ENCODE peak calls at places on chromosomes 3 and 15, in five cellular contexts. U is transverse colon, G is Caco-2, I is neuronal stem cell, T is breast epithelium. V is an unnamed sample.

GRCh38 chr3:143480306-143480852 is 360.8 kb downstream of the CHST2 start:
- DNase-seq in T (no peak), I (no peak), G (no peak), U (no peak), V (no peak)

GRCh38 chr15:61655881-61656280 is 404.4 kb downstream of the VPS13C start:
- DNase-seq in G (no peak), U (no peak), T (no peak), I (no peak), V (peak; percentile 36)

GRCh38 chr3:136753112-136753939 is 1.1 kb upstream of the STAG1 start:
- DNase-seq in T (no peak), G (no peak), I (no peak), U (no peak), V (no peak)

GRCh38 chr15:29403778-29404177 is 134.2 kb upstream of the NSMCE3 start:
- DNase-seq in G (no peak), U (no peak), I (no peak), T (no peak), V (no peak)

GRCh38 chr3:13846238-13846637 is 33.6 kb downstream of the WNT7A start:
- DNase-seq in I (no peak), T (no peak), G (no peak), U (no peak), V (no peak)

GRCh38 chr3:168961271-168961670 is 702.2 kb downstream of the MECOM start:
- DNase-seq in U (no peak), T (no peak), G (no peak), I (no peak), V (no peak)

GRCh38 chr3:151468284-151468917 is 7.5 kb upstream of the IGSF10 start:
- DNase-seq in U (peak; percentile 31), G (peak; percentile 54), T (no peak), I (peak; percentile 57), V (no peak)

GRCh38 chr15:48101376-48101961 is 19.3 kb upstream of the SLC24A5 start:
- DNase-seq in T (no peak), G (no peak), U (no peak), I (no peak), V (no peak)

GRCh38 chr15:42719051-42719450 is 17.9 kb downstream of the CDAN1 start:
- DNase-seq in U (no peak), I (no peak), T (no peak), G (no peak), V (no peak)

GRCh38 chr15:54227569-54227968 is 249.3 kb downstream of the UNC13C start:
- DNase-seq in I (no peak), T (no peak), G (no peak), U (no peak), V (no peak)

GRCh38 chr3:41357271-41357670 is 158.0 kb downstream of the CTNNB1 start:
- DNase-seq in T (no peak), U (no peak), G (no peak), I (no peak), V (no peak)

GRCh38 chr3:168248383-168249047 is 152.8 kb upstream of the GOLIM4 start:
- DNase-seq in G (no peak), U (no peak), I (peak; percentile 57), T (no peak), V (no peak)

GRCh38 chr3:108180214-108180613 is 42.0 kb downstream of the IFT57 start:
- DNase-seq in I (no peak), U (no peak), G (no peak), T (no peak), V (no peak)

GRCh38 chr3:117629505-117629904 is 919.9 kb downstream of the TUSC7 start:
- DNase-seq in I (no peak), G (no peak), T (no peak), U (no peak), V (no peak)

GRCh38 chr3:36850743-36851142 is 86.4 kb upstream of the DCLK3 start:
- DNase-seq in G (no peak), U (no peak), T (no peak), I (no peak), V (no peak)

GRCh38 chr3:51982352-51982837 is 940 bp upstream of the ACY1 start:
- DNase-seq in I (no peak), G (peak; percentile 93), U (peak; percentile 83), T (no peak), V (no peak)

GRCh38 chr3:36212291-36212690 is 168.0 kb upstream of the STAC start:
- DNase-seq in T (no peak), I (no peak), U (no peak), G (no peak), V (no peak)

GRCh38 chr15:45635763-45636292 is 999 bp downstream of the SQOR start:
- DNase-seq in T (no peak), U (no peak), I (no peak), G (no peak), V (no peak)

GRCh38 chr15:45638641-45639040 is 3.8 kb downstream of the SQOR start:
- DNase-seq in I (no peak), U (no peak), T (no peak), G (no peak), V (no peak)

GRCh38 chr15:45635191-45635638 is 386 bp downstream of the SQOR start:
- DNase-seq in I (peak; percentile 20), G (peak; percentile 56), T (peak; percentile 71), U (peak; percentile 82), V (peak; percentile 38)

GRCh38 chr15:45634442-45635190 is at the start of gene SQOR:
- DNase-seq in I (peak; percentile 39), U (peak; percentile 93), G (peak; percentile 48), T (peak; percentile 84), V (peak; percentile 68)

DNA sequence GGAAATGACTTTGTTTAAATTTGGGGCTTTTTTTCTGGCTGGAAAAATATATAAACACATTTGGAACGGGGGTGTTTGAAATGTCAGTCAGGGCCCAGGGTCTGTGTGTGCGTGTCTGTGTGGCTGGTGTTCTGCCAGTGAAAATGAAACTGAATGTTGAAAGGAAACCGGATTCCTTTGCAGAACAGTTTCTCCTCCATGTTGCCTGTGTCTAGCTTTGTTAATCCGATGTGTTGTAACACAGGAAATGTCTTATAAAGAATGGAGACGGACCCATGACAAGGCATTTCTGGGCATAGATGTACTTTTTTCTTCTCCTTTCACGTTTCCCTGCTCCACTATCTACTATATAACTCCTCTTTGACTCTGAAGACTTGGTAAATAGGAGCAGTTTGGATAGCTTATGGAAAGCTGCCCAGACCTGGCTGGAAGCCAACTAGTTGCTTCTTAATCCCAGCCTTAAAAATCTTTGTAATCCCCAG is 2.8 kb downstream of the SQOR start:
- DNase-seq in T (no peak), I (no peak), U (peak; percentile 71), G (no peak), V (no peak)
- H3K4me1 ChIP-seq in T (peaks cover 13% of the 10 kb centered on the region), I (peaks cover 5% of the 10 kb centered on the region), U (peaks cover 55% of the 10 kb centered on the region), G (peaks cover 34% of the 10 kb centered on the region), V (no peaks in the 10 kb centered on the region)

DNA sequence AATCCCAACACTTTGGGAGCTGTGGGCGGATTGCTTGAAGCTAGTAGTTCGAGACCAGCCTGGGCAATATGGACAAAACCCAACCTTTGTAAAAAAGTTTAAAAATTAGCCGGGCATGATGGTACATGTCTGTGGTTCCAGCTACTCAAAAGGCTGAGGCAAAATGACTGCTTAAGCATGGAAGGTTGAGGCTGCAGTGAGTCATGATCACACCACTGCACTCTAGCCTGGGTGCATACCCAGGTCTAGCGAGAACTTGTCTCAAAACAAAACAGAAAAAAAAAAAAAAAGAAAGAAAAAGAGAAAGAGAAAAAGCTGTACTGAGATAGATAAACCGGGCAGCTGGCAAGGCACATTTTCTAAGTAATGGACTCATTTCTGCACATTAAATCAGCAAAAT is 10.6 kb downstream of the ARPP19 start:
- DNase-seq in I (no peak), T (no peak), U (no peak), G (no peak), V (no peak)
- H3K4me1 ChIP-seq in I (no peaks in the 10 kb centered on the region), T (no peaks in the 10 kb centered on the region), U (no peaks in the 10 kb centered on the region), G (peaks cover 3% of the 10 kb centered on the region), V (peaks cover 9% of the 10 kb centered on the region)

DNA sequence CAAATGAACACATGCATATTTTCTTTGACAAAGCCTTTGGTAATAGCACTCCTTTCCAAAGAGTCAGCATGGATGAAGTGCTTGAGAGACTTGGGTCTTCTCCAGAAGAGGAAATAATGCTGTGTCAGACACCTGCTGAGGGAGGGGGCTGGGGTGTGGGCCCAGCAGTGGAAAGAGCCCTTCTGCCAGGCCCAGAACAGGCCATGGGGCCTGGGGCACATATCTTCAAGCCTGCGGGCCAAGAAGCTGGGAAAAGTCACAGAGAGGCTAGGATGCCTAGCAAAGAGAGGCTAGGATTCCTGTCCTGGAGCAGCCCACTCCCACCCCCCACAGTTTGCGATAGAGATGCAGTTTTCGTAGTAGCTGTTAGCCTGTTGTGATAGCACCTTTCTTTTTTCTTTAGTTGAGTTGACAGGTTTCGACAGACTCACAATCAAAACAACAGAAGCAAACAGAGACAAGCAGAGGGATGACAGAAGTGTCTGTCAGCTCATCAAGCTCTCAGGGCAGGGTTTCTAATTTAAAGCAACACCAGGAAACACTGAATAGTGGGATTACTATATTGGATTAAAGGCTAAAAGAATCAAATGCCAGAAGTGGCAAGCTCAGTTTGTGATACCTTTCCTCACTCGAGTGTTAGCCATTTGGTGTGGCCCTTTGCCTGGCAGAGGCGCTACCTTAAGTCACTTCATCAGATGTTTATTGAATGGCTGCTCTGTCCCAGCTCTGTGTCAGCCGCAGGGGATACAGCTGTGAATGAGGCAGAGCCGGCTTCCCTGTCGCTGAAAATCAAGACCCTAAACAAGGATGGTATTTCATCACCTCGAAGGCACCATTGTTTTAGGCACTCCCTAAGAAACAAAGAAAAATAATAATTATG is 19.0 kb downstream of the CMTM7 start:
- DNase-seq in G (no peak), T (no peak), I (no peak), U (no peak), V (no peak)
- H3K4me1 ChIP-seq in G (no peaks in the 10 kb centered on the region), T (peaks cover 17% of the 10 kb centered on the region), I (peaks cover 10% of the 10 kb centered on the region), U (peaks cover 8% of the 10 kb centered on the region), V (peaks cover 17% of the 10 kb centered on the region)

GRCh38 chr15:85693277-85693676 is 101.4 kb downstream of the KLHL25 start:
- DNase-seq in G (no peak), U (no peak), I (no peak), T (no peak), V (no peak)
- H3K4me1 ChIP-seq in G (no peaks in the 10 kb centered on the region), U (peaks cover 8% of the 10 kb centered on the region), I (peaks cover 22% of the 10 kb centered on the region), T (peaks cover 7% of the 10 kb centered on the region), V (peaks cover 15% of the 10 kb centered on the region)

V was measured in tibial nerve.